ENCODE peak calls at places on chromosomes 7 and 10, in six cellular contexts. One of them, this sample, is unnamed.

GRCh38 chr7:12777257-12777656 is 89.8 kb downstream of the ARL4A start:
- DNase-seq in activated CD8-positive, alpha-beta memory T cell treated with anti-CD3 and anti-CD28 coated beads for 48 hours: no peak
- DNase-seq in activated CD4-positive, alpha-beta T cell treated with anti-CD3 and anti-CD28 coated beads, Interleukin-2, amount 50 U/mL, for 1 hour: no peak
- DNase-seq in HEK293T: no peak
- DNase-seq in RWPE1: no peak
- DNase-seq in colonic mucosa: no peak
- DNase-seq in this sample: no peak

GRCh38 chr7:105885386-105886111 is 9.2 kb upstream of the ATXN7L1 start:
- DNase-seq in HEK293T: no peak
- DNase-seq in colonic mucosa: no peak
- DNase-seq in activated CD4-positive, alpha-beta T cell treated with anti-CD3 and anti-CD28 coated beads, Interleukin-2, amount 50 U/mL, for 1 hour: no peak
- DNase-seq in RWPE1: no peak
- DNase-seq in activated CD8-positive, alpha-beta memory T cell treated with anti-CD3 and anti-CD28 coated beads for 48 hours: no peak
- DNase-seq in this sample: no peak

GRCh38 chr10:26090762-26091161 is 125.8 kb upstream of the GAD2 start:
- DNase-seq in HEK293T: no peak
- DNase-seq in activated CD8-positive, alpha-beta memory T cell treated with anti-CD3 and anti-CD28 coated beads for 48 hours: no peak
- DNase-seq in colonic mucosa: no peak
- DNase-seq in activated CD4-positive, alpha-beta T cell treated with anti-CD3 and anti-CD28 coated beads, Interleukin-2, amount 50 U/mL, for 1 hour: no peak
- DNase-seq in RWPE1: no peak
- DNase-seq in this sample: no peak

GRCh38 chr7:94401411-94401810 is 6.7 kb downstream of the COL1A2 start:
- DNase-seq in activated CD4-positive, alpha-beta T cell treated with anti-CD3 and anti-CD28 coated beads, Interleukin-2, amount 50 U/mL, for 1 hour: no peak
- DNase-seq in activated CD8-positive, alpha-beta memory T cell treated with anti-CD3 and anti-CD28 coated beads for 48 hours: no peak
- DNase-seq in HEK293T: no peak
- DNase-seq in RWPE1: no peak
- DNase-seq in colonic mucosa: no peak
- DNase-seq in this sample: no peak

GRCh38 chr10:5946786-5947185 is 30.6 kb downstream of the IL15RA start:
- DNase-seq in activated CD8-positive, alpha-beta memory T cell treated with anti-CD3 and anti-CD28 coated beads for 48 hours: no peak
- DNase-seq in activated CD4-positive, alpha-beta T cell treated with anti-CD3 and anti-CD28 coated beads, Interleukin-2, amount 50 U/mL, for 1 hour: no peak
- DNase-seq in HEK293T: no peak
- DNase-seq in colonic mucosa: no peak
- DNase-seq in RWPE1: no peak
- DNase-seq in this sample: no peak

GRCh38 chr7:12728192-12728538 is 40.7 kb downstream of the ARL4A start:
- DNase-seq in activated CD4-positive, alpha-beta T cell treated with anti-CD3 and anti-CD28 coated beads, Interleukin-2, amount 50 U/mL, for 1 hour: no peak
- DNase-seq in colonic mucosa: no peak
- DNase-seq in HEK293T: no peak
- DNase-seq in RWPE1: no peak
- DNase-seq in activated CD8-positive, alpha-beta memory T cell treated with anti-CD3 and anti-CD28 coated beads for 48 hours: no peak
- DNase-seq in this sample: no peak

GRCh38 chr7:69963388-69963787 is 365.1 kb downstream of the AUTS2 start:
- DNase-seq in colonic mucosa: no peak
- DNase-seq in activated CD4-positive, alpha-beta T cell treated with anti-CD3 and anti-CD28 coated beads, Interleukin-2, amount 50 U/mL, for 1 hour: no peak
- DNase-seq in HEK293T: no peak
- DNase-seq in activated CD8-positive, alpha-beta memory T cell treated with anti-CD3 and anti-CD28 coated beads for 48 hours: no peak
- DNase-seq in RWPE1: no peak
- DNase-seq in this sample: no peak

GRCh38 chr7:42628021-42628420 is 283.8 kb downstream of the C7orf25 start:
- DNase-seq in activated CD8-positive, alpha-beta memory T cell treated with anti-CD3 and anti-CD28 coated beads for 48 hours: no peak
- DNase-seq in colonic mucosa: no peak
- DNase-seq in HEK293T: no peak
- DNase-seq in RWPE1: no peak
- DNase-seq in activated CD4-positive, alpha-beta T cell treated with anti-CD3 and anti-CD28 coated beads, Interleukin-2, amount 50 U/mL, for 1 hour: no peak
- DNase-seq in this sample: no peak

GRCh38 chr10:89301721-89302445 is at the start of gene IFIT2:
- DNase-seq in activated CD4-positive, alpha-beta T cell treated with anti-CD3 and anti-CD28 coated beads, Interleukin-2, amount 50 U/mL, for 1 hour: peak; percentile 28
- DNase-seq in RWPE1: peak; percentile 68
- DNase-seq in colonic mucosa: peak; percentile 53
- DNase-seq in activated CD8-positive, alpha-beta memory T cell treated with anti-CD3 and anti-CD28 coated beads for 48 hours: no peak
- DNase-seq in HEK293T: peak; percentile 31
- DNase-seq in this sample: no peak

GRCh38 chr7:135167360-135167759 is 3.1 kb downstream of the CYREN start:
- DNase-seq in RWPE1: no peak
- DNase-seq in activated CD4-positive, alpha-beta T cell treated with anti-CD3 and anti-CD28 coated beads, Interleukin-2, amount 50 U/mL, for 1 hour: no peak
- DNase-seq in HEK293T: no peak
- DNase-seq in colonic mucosa: peak; percentile 16
- DNase-seq in activated CD8-positive, alpha-beta memory T cell treated with anti-CD3 and anti-CD28 coated beads for 48 hours: no peak
- DNase-seq in this sample: no peak

GRCh38 chr7:100407285-100408180 is 21.0 kb downstream of the ZCWPW1 start:
- DNase-seq in RWPE1: peak; percentile 78
- DNase-seq in HEK293T: peak; percentile 75
- DNase-seq in colonic mucosa: peak; percentile 34
- DNase-seq in activated CD4-positive, alpha-beta T cell treated with anti-CD3 and anti-CD28 coated beads, Interleukin-2, amount 50 U/mL, for 1 hour: peak; percentile 21
- DNase-seq in activated CD8-positive, alpha-beta memory T cell treated with anti-CD3 and anti-CD28 coated beads for 48 hours: no peak
- DNase-seq in this sample: no peak

GRCh38 chr7:1974714-1975113 is 258.0 kb downstream of the MAD1L1 start:
- DNase-seq in colonic mucosa: no peak
- DNase-seq in activated CD8-positive, alpha-beta memory T cell treated with anti-CD3 and anti-CD28 coated beads for 48 hours: no peak
- DNase-seq in HEK293T: no peak
- DNase-seq in activated CD4-positive, alpha-beta T cell treated with anti-CD3 and anti-CD28 coated beads, Interleukin-2, amount 50 U/mL, for 1 hour: no peak
- DNase-seq in RWPE1: no peak
- DNase-seq in this sample: no peak

GRCh38 chr10:118116555-118117311 is 70.0 kb upstream of the RAB11FIP2 start:
- DNase-seq in colonic mucosa: no peak
- DNase-seq in RWPE1: no peak
- DNase-seq in activated CD4-positive, alpha-beta T cell treated with anti-CD3 and anti-CD28 coated beads, Interleukin-2, amount 50 U/mL, for 1 hour: no peak
- DNase-seq in HEK293T: no peak
- DNase-seq in activated CD8-positive, alpha-beta memory T cell treated with anti-CD3 and anti-CD28 coated beads for 48 hours: no peak
- DNase-seq in this sample: no peak

GRCh38 chr7:91962419-91962818 is 21.8 kb downstream of the AKAP9 start:
- DNase-seq in colonic mucosa: no peak
- DNase-seq in RWPE1: no peak
- DNase-seq in activated CD4-positive, alpha-beta T cell treated with anti-CD3 and anti-CD28 coated beads, Interleukin-2, amount 50 U/mL, for 1 hour: no peak
- DNase-seq in activated CD8-positive, alpha-beta memory T cell treated with anti-CD3 and anti-CD28 coated beads for 48 hours: no peak
- DNase-seq in HEK293T: no peak
- DNase-seq in this sample: no peak

GRCh38 chr10:15346440-15347141 is 24.5 kb downstream of the FAM171A1 start:
- DNase-seq in colonic mucosa: no peak
- DNase-seq in HEK293T: no peak
- DNase-seq in RWPE1: no peak
- DNase-seq in activated CD4-positive, alpha-beta T cell treated with anti-CD3 and anti-CD28 coated beads, Interleukin-2, amount 50 U/mL, for 1 hour: no peak
- DNase-seq in activated CD8-positive, alpha-beta memory T cell treated with anti-CD3 and anti-CD28 coated beads for 48 hours: no peak
- DNase-seq in this sample: no peak

GRCh38 chr7:70092314-70093303 is 494.3 kb downstream of the AUTS2 start:
- DNase-seq in activated CD4-positive, alpha-beta T cell treated with anti-CD3 and anti-CD28 coated beads, Interleukin-2, amount 50 U/mL, for 1 hour: no peak
- DNase-seq in HEK293T: peak; percentile 66
- DNase-seq in RWPE1: no peak
- DNase-seq in colonic mucosa: no peak
- DNase-seq in activated CD8-positive, alpha-beta memory T cell treated with anti-CD3 and anti-CD28 coated beads for 48 hours: no peak
- DNase-seq in this sample: no peak

GRCh38 chr7:10780400-10780747 is 193.3 kb upstream of the PHF14 start:
- DNase-seq in activated CD8-positive, alpha-beta memory T cell treated with anti-CD3 and anti-CD28 coated beads for 48 hours: no peak
- DNase-seq in activated CD4-positive, alpha-beta T cell treated with anti-CD3 and anti-CD28 coated beads, Interleukin-2, amount 50 U/mL, for 1 hour: no peak
- DNase-seq in RWPE1: no peak
- DNase-seq in colonic mucosa: no peak
- DNase-seq in HEK293T: no peak
- DNase-seq in this sample: no peak

GRCh38 chr10:43904831-43905230 is 256.1 kb upstream of the ZNF32 start:
- DNase-seq in activated CD4-positive, alpha-beta T cell treated with anti-CD3 and anti-CD28 coated beads, Interleukin-2, amount 50 U/mL, for 1 hour: no peak
- DNase-seq in activated CD8-positive, alpha-beta memory T cell treated with anti-CD3 and anti-CD28 coated beads for 48 hours: no peak
- DNase-seq in HEK293T: no peak
- DNase-seq in colonic mucosa: no peak
- DNase-seq in RWPE1: no peak
- DNase-seq in this sample: no peak

GRCh38 chr10:123491692-123492415 is 174.3 kb upstream of the GPR26 start:
- DNase-seq in activated CD4-positive, alpha-beta T cell treated with anti-CD3 and anti-CD28 coated beads, Interleukin-2, amount 50 U/mL, for 1 hour: no peak
- DNase-seq in RWPE1: no peak
- DNase-seq in HEK293T: no peak
- DNase-seq in activated CD8-positive, alpha-beta memory T cell treated with anti-CD3 and anti-CD28 coated beads for 48 hours: no peak
- DNase-seq in colonic mucosa: no peak
- DNase-seq in this sample: no peak

GRCh38 chr10:71797533-71798307 is 24.4 kb upstream of the VSIR start:
- DNase-seq in colonic mucosa: no peak
- DNase-seq in activated CD8-positive, alpha-beta memory T cell treated with anti-CD3 and anti-CD28 coated beads for 48 hours: no peak
- DNase-seq in activated CD4-positive, alpha-beta T cell treated with anti-CD3 and anti-CD28 coated beads, Interleukin-2, amount 50 U/mL, for 1 hour: no peak
- DNase-seq in HEK293T: no peak
- DNase-seq in RWPE1: no peak
- DNase-seq in this sample: no peak

GRCh38 chr10:51638737-51639136 is 60.7 kb downstream of the CSTF2T start:
- DNase-seq in HEK293T: no peak
- DNase-seq in activated CD8-positive, alpha-beta memory T cell treated with anti-CD3 and anti-CD28 coated beads for 48 hours: no peak
- DNase-seq in RWPE1: no peak
- DNase-seq in activated CD4-positive, alpha-beta T cell treated with anti-CD3 and anti-CD28 coated beads, Interleukin-2, amount 50 U/mL, for 1 hour: no peak
- DNase-seq in colonic mucosa: no peak
- DNase-seq in this sample: no peak

GRCh38 chr10:110411047-110411410 is 86.7 kb upstream of the DUSP5 start:
- DNase-seq in HEK293T: no peak
- DNase-seq in activated CD8-positive, alpha-beta memory T cell treated with anti-CD3 and anti-CD28 coated beads for 48 hours: no peak
- DNase-seq in colonic mucosa: no peak
- DNase-seq in RWPE1: peak; percentile 69
- DNase-seq in activated CD4-positive, alpha-beta T cell treated with anti-CD3 and anti-CD28 coated beads, Interleukin-2, amount 50 U/mL, for 1 hour: no peak
- DNase-seq in this sample: no peak

GRCh38 chr10:123746016-123746415 is 79.9 kb downstream of the GPR26 start:
- DNase-seq in HEK293T: no peak
- DNase-seq in RWPE1: no peak
- DNase-seq in colonic mucosa: no peak
- DNase-seq in activated CD4-positive, alpha-beta T cell treated with anti-CD3 and anti-CD28 coated beads, Interleukin-2, amount 50 U/mL, for 1 hour: no peak
- DNase-seq in activated CD8-positive, alpha-beta memory T cell treated with anti-CD3 and anti-CD28 coated beads for 48 hours: no peak
- DNase-seq in this sample: no peak

GRCh38 chr10:13751191-13751764 is 164.5 kb downstream of the PRPF18 start:
- DNase-seq in activated CD8-positive, alpha-beta memory T cell treated with anti-CD3 and anti-CD28 coated beads for 48 hours: no peak
- DNase-seq in RWPE1: no peak
- DNase-seq in HEK293T: no peak
- DNase-seq in activated CD4-positive, alpha-beta T cell treated with anti-CD3 and anti-CD28 coated beads, Interleukin-2, amount 50 U/mL, for 1 hour: no peak
- DNase-seq in colonic mucosa: no peak
- DNase-seq in this sample: no peak

GRCh38 chr7:8391353-8392062 is 41.9 kb upstream of the NXPH1 start:
- DNase-seq in activated CD8-positive, alpha-beta memory T cell treated with anti-CD3 and anti-CD28 coated beads for 48 hours: no peak
- DNase-seq in HEK293T: no peak
- DNase-seq in RWPE1: no peak
- DNase-seq in activated CD4-positive, alpha-beta T cell treated with anti-CD3 and anti-CD28 coated beads, Interleukin-2, amount 50 U/mL, for 1 hour: no peak
- DNase-seq in colonic mucosa: no peak
- DNase-seq in this sample: no peak

GRCh38 chr7:98054585-98054984 is 52.1 kb upstream of the LMTK2 start:
- DNase-seq in colonic mucosa: no peak
- DNase-seq in activated CD4-positive, alpha-beta T cell treated with anti-CD3 and anti-CD28 coated beads, Interleukin-2, amount 50 U/mL, for 1 hour: no peak
- DNase-seq in activated CD8-positive, alpha-beta memory T cell treated with anti-CD3 and anti-CD28 coated beads for 48 hours: no peak
- DNase-seq in RWPE1: no peak
- DNase-seq in HEK293T: no peak
- DNase-seq in this sample: no peak

GRCh38 chr7:155422151-155422550 is 35.8 kb upstream of the EN2 start:
- DNase-seq in activated CD4-positive, alpha-beta T cell treated with anti-CD3 and anti-CD28 coated beads, Interleukin-2, amount 50 U/mL, for 1 hour: no peak
- DNase-seq in HEK293T: no peak
- DNase-seq in activated CD8-positive, alpha-beta memory T cell treated with anti-CD3 and anti-CD28 coated beads for 48 hours: no peak
- DNase-seq in colonic mucosa: no peak
- DNase-seq in RWPE1: no peak
- DNase-seq in this sample: no peak

GRCh38 chr7:157538735-157539134 is 201.9 kb downstream of the DNAJB6 start:
- DNase-seq in RWPE1: no peak
- DNase-seq in activated CD8-positive, alpha-beta memory T cell treated with anti-CD3 and anti-CD28 coated beads for 48 hours: no peak
- DNase-seq in colonic mucosa: no peak
- DNase-seq in activated CD4-positive, alpha-beta T cell treated with anti-CD3 and anti-CD28 coated beads, Interleukin-2, amount 50 U/mL, for 1 hour: no peak
- DNase-seq in HEK293T: no peak
- DNase-seq in this sample: no peak

GRCh38 chr10:32985781-32986350 is 27.8 kb upstream of the ITGB1 start:
- DNase-seq in activated CD8-positive, alpha-beta memory T cell treated with anti-CD3 and anti-CD28 coated beads for 48 hours: no peak
- DNase-seq in activated CD4-positive, alpha-beta T cell treated with anti-CD3 and anti-CD28 coated beads, Interleukin-2, amount 50 U/mL, for 1 hour: no peak
- DNase-seq in RWPE1: no peak
- DNase-seq in HEK293T: no peak
- DNase-seq in colonic mucosa: no peak
- DNase-seq in this sample: no peak

GRCh38 chr7:100897111-100897608 is 1.5 kb upstream of the ACHE start:
- DNase-seq in activated CD8-positive, alpha-beta memory T cell treated with anti-CD3 and anti-CD28 coated beads for 48 hours: no peak
- DNase-seq in colonic mucosa: peak; percentile 81
- DNase-seq in activated CD4-positive, alpha-beta T cell treated with anti-CD3 and anti-CD28 coated beads, Interleukin-2, amount 50 U/mL, for 1 hour: peak; percentile 57
- DNase-seq in HEK293T: peak; percentile 63
- DNase-seq in RWPE1: no peak
- DNase-seq in this sample: no peak

GRCh38 chr7:37420931-37421330 is 27.7 kb downstream of the ELMO1 start:
- DNase-seq in activated CD4-positive, alpha-beta T cell treated with anti-CD3 and anti-CD28 coated beads, Interleukin-2, amount 50 U/mL, for 1 hour: no peak
- DNase-seq in RWPE1: no peak
- DNase-seq in HEK293T: no peak
- DNase-seq in colonic mucosa: no peak
- DNase-seq in activated CD8-positive, alpha-beta memory T cell treated with anti-CD3 and anti-CD28 coated beads for 48 hours: no peak
- DNase-seq in this sample: no peak

GRCh38 chr7:68078311-68078710 is 1081.7 kb downstream of the TYW1 start:
- DNase-seq in activated CD8-positive, alpha-beta memory T cell treated with anti-CD3 and anti-CD28 coated beads for 48 hours: no peak
- DNase-seq in RWPE1: no peak
- DNase-seq in colonic mucosa: no peak
- DNase-seq in activated CD4-positive, alpha-beta T cell treated with anti-CD3 and anti-CD28 coated beads, Interleukin-2, amount 50 U/mL, for 1 hour: no peak
- DNase-seq in HEK293T: no peak
- DNase-seq in this sample: no peak

GRCh38 chr10:3681642-3682554 is 103.1 kb downstream of the KLF6 start:
- DNase-seq in activated CD4-positive, alpha-beta T cell treated with anti-CD3 and anti-CD28 coated beads, Interleukin-2, amount 50 U/mL, for 1 hour: no peak
- DNase-seq in activated CD8-positive, alpha-beta memory T cell treated with anti-CD3 and anti-CD28 coated beads for 48 hours: no peak
- DNase-seq in RWPE1: no peak
- DNase-seq in colonic mucosa: no peak
- DNase-seq in HEK293T: no peak
- DNase-seq in this sample: no peak

GRCh38 chr10:60367014-60367413 is 22.7 kb downstream of the ANK3 start:
- DNase-seq in activated CD8-positive, alpha-beta memory T cell treated with anti-CD3 and anti-CD28 coated beads for 48 hours: no peak
- DNase-seq in colonic mucosa: no peak
- DNase-seq in HEK293T: no peak
- DNase-seq in activated CD4-positive, alpha-beta T cell treated with anti-CD3 and anti-CD28 coated beads, Interleukin-2, amount 50 U/mL, for 1 hour: no peak
- DNase-seq in RWPE1: no peak
- DNase-seq in this sample: no peak

GRCh38 chr10:97572214-97572989 is at the start of gene ANKRD2:
- DNase-seq in HEK293T: peak; percentile 86
- DNase-seq in colonic mucosa: peak; percentile 73
- DNase-seq in activated CD8-positive, alpha-beta memory T cell treated with anti-CD3 and anti-CD28 coated beads for 48 hours: no peak
- DNase-seq in RWPE1: peak; percentile 67
- DNase-seq in activated CD4-positive, alpha-beta T cell treated with anti-CD3 and anti-CD28 coated beads, Interleukin-2, amount 50 U/mL, for 1 hour: peak; percentile 46
- DNase-seq in this sample: peak; percentile 57